ENCODE peak calls at places on chromosomes 13 and 19, in seven cellular contexts. M is ascending aorta, D is tibial artery, S is Peyer's patch, A is thoracic aorta, H is heart right ventricle, W is colonic mucosa. U is an unnamed sample.

GRCh38 chr19:37218592-37218935 is 550 bp downstream of the ZNF383 start:
- DNase-seq in W (no peak), D (no peak), A (no peak), S (no peak), M (no peak), H (no peak), U (peak; percentile 21)

GRCh38 chr13:99307648-99308339 is 595 bp upstream of the GPR183 start:
- DNase-seq in S (no peak), H (no peak), D (peak; percentile 76), W (no peak), A (no peak), M (peak; percentile 75), U (peak; percentile 83)

GRCh38 chr13:34208326-34208725 is 390.4 kb downstream of the RFC3 start:
- DNase-seq in H (no peak), M (no peak), W (no peak), D (no peak), A (no peak), S (no peak), U (no peak)

GRCh38 chr19:29524912-29525870 is 603 bp upstream of the VSTM2B start:
- DNase-seq in H (no peak), A (no peak), M (no peak), W (no peak), D (no peak), S (no peak), U (no peak)

GRCh38 chr13:38763446-38764381 is 76.8 kb downstream of the FREM2 start:
- DNase-seq in W (no peak), S (no peak), M (no peak), H (no peak), A (no peak), D (no peak), U (peak; percentile 40)

GRCh38 chr19:41531438-41532311 is 44.3 kb upstream of the CEACAM21 start:
- DNase-seq in M (peak; percentile 85), A (peak; percentile 22), S (no peak), W (peak; percentile 59), D (peak; percentile 74), H (peak; percentile 69), U (peak; percentile 89)

GRCh38 chr13:99067160-99067985 is 89.5 kb upstream of the DOCK9 start:
- DNase-seq in A (no peak), W (no peak), M (no peak), S (no peak), H (no peak), D (no peak), U (no peak)

GRCh38 chr13:113839536-113840204 is 24.2 kb downstream of the GAS6 start:
- DNase-seq in M (no peak), H (peak; percentile 65), D (no peak), A (no peak), W (peak; percentile 76), S (peak; percentile 79), U (no peak)

GRCh38 chr13:51370811-51371210 is 31.3 kb downstream of the SERPINE3 start:
- DNase-seq in A (no peak), D (no peak), M (no peak), W (no peak), S (no peak), H (no peak), U (no peak)

GRCh38 chr19:2636142-2636896 is 66.2 kb downstream of the GNG7 start:
- DNase-seq in W (no peak), S (no peak), D (no peak), M (peak; percentile 61), H (no peak), A (no peak), U (no peak)

GRCh38 chr13:41919741-41920487 is 41.0 kb downstream of the VWA8 start:
- DNase-seq in W (no peak), S (no peak), A (no peak), M (no peak), D (no peak), H (no peak), U (no peak)

GRCh38 chr19:2282062-2282861 is at the start of gene PEAK3:
- DNase-seq in S (peak; percentile 75), M (peak; percentile 80), H (peak; percentile 81), D (peak; percentile 84), W (peak; percentile 67), A (no peak), U (peak; percentile 45)

GRCh38 chr19:295687-296370 is 4.6 kb upstream of the PLPP2 start:
- DNase-seq in W (no peak), A (no peak), M (no peak), S (peak; percentile 43), H (no peak), D (no peak), U (no peak)

GRCh38 chr19:14871619-14872230 is 14.2 kb downstream of the OR7A17 start:
- DNase-seq in S (no peak), A (no peak), H (no peak), W (no peak), D (no peak), M (no peak), U (peak; percentile 5)

GRCh38 chr13:58024103-58024502 is 392.6 kb downstream of the PCDH17 start:
- DNase-seq in S (no peak), H (no peak), D (no peak), M (no peak), W (no peak), A (no peak), U (no peak)

GRCh38 chr13:27172495-27172842 is 858 bp upstream of the USP12 start:
- DNase-seq in M (no peak), A (no peak), H (no peak), S (no peak), W (no peak), D (no peak), U (peak; percentile 46)

GRCh38 chr13:81171065-81171647 is 830.2 kb upstream of the SPRY2 start:
- DNase-seq in H (no peak), W (no peak), A (no peak), M (no peak), D (no peak), S (no peak), U (peak; percentile 4)

GRCh38 chr13:51277943-51278342 is 55.7 kb downstream of the FAM124A start:
- DNase-seq in D (no peak), H (no peak), M (no peak), W (no peak), A (no peak), S (no peak), U (no peak)

GRCh38 chr19:42468273-42468796 is 25.6 kb upstream of the CXCL17 start:
- DNase-seq in D (no peak), H (no peak), W (peak; percentile 64), M (no peak), S (peak; percentile 49), A (no peak), U (no peak)

GRCh38 chr13:26060366-26060765 is 8.6 kb upstream of the SHISA2 start:
- DNase-seq in S (no peak), H (no peak), A (no peak), W (no peak), D (no peak), M (no peak), U (no peak)

GRCh38 chr19:42207767-42208259 is 9.7 kb downstream of the DEDD2 start:
- DNase-seq in H (no peak), W (no peak), S (no peak), M (no peak), A (no peak), D (no peak), U (no peak)

DNA sequence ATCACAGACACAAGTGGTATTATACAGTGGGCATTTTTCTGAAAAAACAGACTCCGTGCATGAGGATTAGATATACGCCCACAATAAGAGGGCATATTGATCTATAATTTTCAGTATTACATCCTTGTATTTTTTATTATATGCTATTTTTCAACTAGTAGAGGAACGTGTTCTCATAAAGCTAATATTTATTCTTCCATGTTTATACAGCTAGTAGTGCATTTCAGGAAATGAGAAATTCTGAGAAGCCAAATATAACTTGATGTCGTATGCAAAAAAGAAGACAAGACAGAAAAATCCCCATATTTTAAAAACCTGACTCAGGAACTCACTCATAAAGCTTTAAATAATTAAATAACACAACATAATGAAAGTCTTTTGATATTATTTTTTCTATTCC is 308.6 kb downstream of the ENOX1 start:
- DNase-seq in D (no peak), S (no peak), H (no peak), M (no peak), A (no peak), W (no peak), U (no peak)
- H3K4me3 ChIP-seq in D (no peak overlapping the region), S (no peak overlapping the region), H (no peak overlapping the region), M (no peak overlapping the region), A (no peak overlapping the region), W (no peak overlapping the region), U (no peak overlapping the region)

GRCh38 chr13:30400376-30400775 is 21.9 kb upstream of the UBE2L5 start:
- DNase-seq in D (no peak), W (no peak), M (no peak), A (no peak), H (no peak), S (no peak), U (no peak)

GRCh38 chr13:30394798-30395191 is 27.5 kb upstream of the UBE2L5 start:
- DNase-seq in S (no peak), M (no peak), W (no peak), A (no peak), H (no peak), D (no peak), U (peak; percentile 74)

GRCh38 chr13:30395192-30396158 is 26.8 kb upstream of the UBE2L5 start:
- DNase-seq in W (peak; percentile 96), H (peak; percentile 81), M (peak; percentile 95), D (peak; percentile 97), A (peak; percentile 75), S (peak; percentile 93), U (peak; percentile 87)

GRCh38 chr13:30398601-30399072 is 23.7 kb upstream of the UBE2L5 start:
- DNase-seq in M (no peak), H (no peak), A (no peak), S (peak; percentile 69), D (no peak), W (peak; percentile 59), U (no peak)

DNA sequence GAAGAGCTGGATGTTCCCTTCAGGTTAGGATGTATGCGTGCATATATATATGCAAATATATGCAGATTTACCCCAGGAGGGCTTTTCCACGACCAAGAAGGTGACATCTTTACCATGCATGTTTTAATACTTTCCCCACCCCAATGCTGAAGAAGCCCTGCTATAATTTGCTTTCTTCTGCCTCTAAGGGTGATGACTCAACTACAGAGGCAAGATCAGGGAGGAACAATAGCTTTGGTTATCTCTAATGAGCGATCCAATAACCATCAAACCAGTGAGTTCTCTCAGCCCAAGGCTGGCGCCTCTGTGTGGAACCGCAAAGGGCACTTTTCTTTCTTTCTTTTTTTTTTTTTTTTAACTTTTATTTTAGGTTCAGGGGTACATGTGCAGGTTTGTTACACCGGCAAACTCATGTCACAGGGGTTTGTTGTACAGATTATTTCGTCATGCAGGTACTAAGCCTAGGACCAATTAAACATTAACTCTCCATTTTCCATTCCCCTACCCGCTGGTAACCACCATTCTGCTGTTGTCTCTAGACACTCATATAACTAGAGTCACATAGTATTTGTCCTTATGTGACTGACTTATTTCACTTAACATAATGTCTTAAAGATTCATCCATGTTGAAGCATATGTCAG is 25.7 kb upstream of the UBE2L5 start:
- DNase-seq in S (no peak), W (no peak), D (no peak), H (no peak), M (no peak), A (no peak), U (no peak)
- TF ChIP-seq CTCF in S (no peak), W (no peak), D (no peak), H (no peak), M (no peak), A (no peak), U (no peak)

GRCh38 chr19:45103625-45104319 is 10.8 kb downstream of the PPP1R37 start:
- DNase-seq in H (peak; percentile 29), A (no peak), W (no peak), S (no peak), M (no peak), D (no peak), U (no peak)
- H3K4me3 ChIP-seq in H (no peak overlapping the region), A (no peak overlapping the region), W (no peak overlapping the region), S (peak overlapping the region; percentile 31), M (no peak overlapping the region), D (no peak overlapping the region), U (no peak overlapping the region)

GRCh38 chr19:35510626-35510964 is 2.9 kb downstream of the DMKN start:
- DNase-seq in D (no peak), A (no peak), H (no peak), S (no peak), W (no peak), M (no peak), U (no peak)
- TF ChIP-seq CTCF in D (no peak), A (no peak), H (no peak), S (no peak), W (no peak), M (no peak), U (no peak)

U was measured in GM12865.